ENCODE peak calls at places on chromosome 5, in six cellular contexts. I is H4; K is stimulated activated CD4-positive, alpha-beta T cell treated with anti-CD3 and anti-CD28 coated beads, TNF-alpha, amount 100 ng/mL, for 24 hours; D is cardiac fibroblast; N is Daoy; C is DMS 273 treated with DMSO at 0.1 percent for 48 hours. Y is an unnamed sample.

GRCh38 chr5:65027149-65027548 is 258.4 kb downstream of the CWC27 start:
- DNase-seq in I (no peak), K (peak; percentile 19), D (no peak), N (no peak), C (no peak), Y (no peak)

GRCh38 chr5:9707766-9708462 is 77.8 kb upstream of the TAS2R1 start:
- DNase-seq in I (no peak), K (no peak), D (no peak), N (no peak), C (no peak), Y (no peak)

GRCh38 chr5:6552612-6553011 is 80.2 kb downstream of the NSUN2 start:
- DNase-seq in I (no peak), K (no peak), D (no peak), N (no peak), C (no peak), Y (no peak)

GRCh38 chr5:179264053-179264540 is 81.2 kb downstream of the ADAMTS2 start:
- DNase-seq in I (no peak), K (no peak), D (no peak), N (no peak), C (no peak), Y (no peak)

GRCh38 chr5:171201285-171201684 is 107.8 kb upstream of the TLX3 start:
- DNase-seq in I (no peak), K (no peak), D (no peak), N (peak; percentile 11), C (peak; percentile 95), Y (no peak)

GRCh38 chr5:168168978-168169696 is 122.3 kb upstream of the WWC1 start:
- DNase-seq in I (no peak), K (no peak), D (no peak), N (no peak), C (no peak), Y (no peak)

GRCh38 chr5:181189962-181190710 is 14.9 kb downstream of the TRIM7 start:
- DNase-seq in I (no peak), K (peak; percentile 38), D (no peak), N (peak; percentile 40), C (no peak), Y (no peak)

GRCh38 chr5:457195-457961 is 14.4 kb downstream of the EXOC3 start:
- DNase-seq in I (no peak), K (no peak), D (no peak), N (no peak), C (no peak), Y (no peak)

GRCh38 chr5:157718529-157718928 is 12.7 kb upstream of the THG1L start:
- DNase-seq in I (peak; percentile 47), K (no peak), D (peak; percentile 85), N (peak; percentile 52), C (no peak), Y (peak; percentile 67)

GRCh38 chr5:2286250-2286649 is 403.5 kb upstream of the IRX4 start:
- DNase-seq in I (no peak), K (no peak), D (no peak), N (no peak), C (no peak), Y (no peak)

GRCh38 chr5:9283021-9283420 is 262.9 kb downstream of the SEMA5A start:
- DNase-seq in I (no peak), K (no peak), D (no peak), N (no peak), C (no peak), Y (no peak)

GRCh38 chr5:133247881-133248642 is 196.2 kb downstream of the HSPA4 start:
- DNase-seq in I (peak; percentile 58), K (no peak), D (peak; percentile 65), N (peak; percentile 74), C (no peak), Y (no peak)

GRCh38 chr5:1910861-1911772 is 28.4 kb upstream of the IRX4 start:
- DNase-seq in I (no peak), K (no peak), D (no peak), N (no peak), C (no peak), Y (no peak)

GRCh38 chr5:168015506-168015905 is 275.9 kb upstream of the WWC1 start:
- DNase-seq in I (no peak), K (no peak), D (peak; percentile 11), N (peak; percentile 20), C (no peak), Y (no peak)

GRCh38 chr5:37005946-37006540 is 129.5 kb downstream of the NIPBL start:
- DNase-seq in I (peak; percentile 25), K (no peak), D (peak; percentile 52), N (no peak), C (no peak), Y (peak; percentile 49)

GRCh38 chr5:139638090-139638735 is 9.9 kb upstream of the CXXC5 start:
- DNase-seq in I (peak; percentile 48), K (no peak), D (peak; percentile 83), N (peak; percentile 89), C (peak; percentile 72), Y (no peak)

GRCh38 chr5:144313147-144313726 is 142.6 kb downstream of the KCTD16 start:
- DNase-seq in I (no peak), K (no peak), D (no peak), N (no peak), C (no peak), Y (no peak)

GRCh38 chr5:108989761-108990392 is 242.2 kb downstream of the FER start:
- DNase-seq in I (no peak), K (no peak), D (no peak), N (no peak), C (no peak), Y (no peak)

GRCh38 chr5:138438724-138439536 is at the start of gene REEP2:
- DNase-seq in I (no peak), K (peak; percentile 62), D (peak; percentile 54), N (peak; percentile 64), C (peak; percentile 4), Y (peak; percentile 79)

GRCh38 chr5:1801061-1801953 is at the start of gene NDUFS6:
- DNase-seq in I (peak; percentile 58), K (peak; percentile 76), D (peak; percentile 69), N (peak; percentile 73), C (peak; percentile 55), Y (peak; percentile 53)

GRCh38 chr5:41290810-41291209 is 77.5 kb upstream of the C6 start:
- DNase-seq in I (no peak), K (no peak), D (no peak), N (no peak), C (no peak), Y (no peak)

GRCh38 chr5:65808261-65808741 is 86.3 kb downstream of the NLN start:
- DNase-seq in I (no peak), K (no peak), D (no peak), N (no peak), C (no peak), Y (no peak)

GRCh38 chr5:54570923-54571322 is 53.4 kb downstream of the SNX18 start:
- DNase-seq in I (no peak), K (no peak), D (peak; percentile 84), N (no peak), C (no peak), Y (no peak)

GRCh38 chr5:37184748-37185364 is 64.3 kb downstream of the CPLANE1 start:
- DNase-seq in I (no peak), K (no peak), D (no peak), N (no peak), C (no peak), Y (no peak)

GRCh38 chr5:5494489-5495402 is 72.3 kb downstream of the ICE1 start:
- DNase-seq in I (no peak), K (peak; percentile 81), D (peak; percentile 66), N (peak; percentile 65), C (no peak), Y (peak; percentile 83)